ENCODE peak calls at places on chromosome 17, in five cellular contexts. M, U, Z, Y and R are unnamed samples.

GRCh38 chr17:81390029-81390428 is 5.2 kb upstream of the BAHCC1 start:
- DNase-seq in M (no peak), U (no peak), Z (no peak), Y (no peak), R (no peak)

GRCh38 chr17:10628756-10629155 is 28.4 kb downstream of the MYH3 start:
- DNase-seq in M (no peak), U (no peak), Z (no peak), Y (no peak), R (no peak)

GRCh38 chr17:66673668-66674276 is 161.1 kb upstream of the CACNG5 start:
- DNase-seq in M (peak; percentile 74), U (peak; percentile 72), Z (peak; percentile 50), Y (no peak), R (peak; percentile 9)

GRCh38 chr17:29131814-29132682 is 48.1 kb downstream of the MYO18A start:
- DNase-seq in M (peak; percentile 94), U (peak; percentile 90), Z (no peak), Y (no peak), R (no peak)

GRCh38 chr17:7438050-7438614 is 1.2 kb upstream of the FGF11 start:
- DNase-seq in M (peak; percentile 44), U (peak; percentile 44), Z (no peak), Y (no peak), R (no peak)

GRCh38 chr17:36592316-36592710 is 634 bp downstream of the DHRS11 start:
- DNase-seq in M (peak; percentile 60), U (no peak), Z (no peak), Y (no peak), R (no peak)

GRCh38 chr17:44769230-44769629 is 10.4 kb downstream of the ADAM11 start:
- DNase-seq in M (no peak), U (no peak), Z (no peak), Y (no peak), R (no peak)

GRCh38 chr17:43547659-43548256 is 1.6 kb upstream of the ETV4 start:
- DNase-seq in M (no peak), U (no peak), Z (no peak), Y (no peak), R (no peak)

GRCh38 chr17:44149750-44150329 is 8.1 kb downstream of the HROB start:
- DNase-seq in M (no peak), U (no peak), Z (no peak), Y (no peak), R (no peak)

GRCh38 chr17:185445-186138 is 4.1 kb upstream of the DOC2B start:
- DNase-seq in M (no peak), U (no peak), Z (no peak), Y (no peak), R (no peak)

GRCh38 chr17:44384823-44385286 is 4.6 kb downstream of the ITGA2B start:
- DNase-seq in M (no peak), U (no peak), Z (no peak), Y (no peak), R (no peak)

GRCh38 chr17:35896011-35896587 is 15.9 kb upstream of the CCL5 start:
- DNase-seq in M (no peak), U (peak; percentile 9), Z (no peak), Y (peak; percentile 93), R (no peak)

GRCh38 chr17:39564201-39564828 is 43.4 kb downstream of the NEUROD2 start:
- DNase-seq in M (no peak), U (peak; percentile 9), Z (peak; percentile 72), Y (no peak), R (no peak)

GRCh38 chr17:17242246-17242645 is 5.3 kb upstream of the FLCN start:
- DNase-seq in M (no peak), U (no peak), Z (no peak), Y (no peak), R (no peak)

GRCh38 chr17:58504826-58505351 is 9.5 kb downstream of the MTMR4 start:
- DNase-seq in M (no peak), U (no peak), Z (no peak), Y (no peak), R (no peak)

GRCh38 chr17:17978481-17979424 is 6.1 kb downstream of the DRC3 start:
- DNase-seq in M (no peak), U (no peak), Z (no peak), Y (no peak), R (no peak)

GRCh38 chr17:65103431-65103830 is 33.7 kb upstream of the RGS9 start:
- DNase-seq in M (no peak), U (no peak), Z (no peak), Y (no peak), R (no peak)

GRCh38 chr17:36816214-36816613 is 121.1 kb upstream of the LHX1 start:
- DNase-seq in M (no peak), U (no peak), Z (no peak), Y (no peak), R (no peak)

GRCh38 chr17:77606865-77607210 is 351.7 kb upstream of the TNRC6C start:
- DNase-seq in M (no peak), U (no peak), Z (no peak), Y (no peak), R (no peak)

GRCh38 chr17:15510361-15510760 is 42.9 kb upstream of the CDRT4 start:
- DNase-seq in M (peak; percentile 86), U (peak; percentile 68), Z (no peak), Y (no peak), R (no peak)

GRCh38 chr17:83182620-83183063 is 103.2 kb downstream of the METRNL start:
- DNase-seq in M (no peak), U (no peak), Z (no peak), Y (no peak), R (no peak)

GRCh38 chr17:78416791-78417530 is 38.5 kb downstream of the PGS1 start:
- DNase-seq in M (no peak), U (peak; percentile 95), Z (peak; percentile 33), Y (no peak), R (no peak)